ENCODE peak calls at places on chromosomes 13 and 19, in four cellular contexts. U is testis; S is fibroblast of lung; O is CD8-positive, alpha-beta T cell. Q is an unnamed sample.

GRCh38 chr13:46551410-46552301 is 1.3 kb upstream of the LRCH1 start:
- DNase-seq in S (peak; percentile 72), U (peak; percentile 92), O (peak; percentile 72), Q (no peak)

GRCh38 chr13:48631441-48631840 is 22.3 kb upstream of the CYSLTR2 start:
- DNase-seq in U (no peak), S (peak; percentile 51), O (no peak), Q (no peak)

GRCh38 chr19:46218160-46218559 is 11.4 kb upstream of the IGFL1 start:
- DNase-seq in O (no peak), U (peak; percentile 53), S (peak; percentile 39), Q (no peak)

GRCh38 chr19:2084993-2085720 is 11.0 kb downstream of the MOB3A start:
- DNase-seq in U (peak; percentile 52), S (peak; percentile 46), O (peak; percentile 94), Q (peak; percentile 97)

GRCh38 chr19:39351537-39352037 is 9.4 kb downstream of the SAMD4B start:
- DNase-seq in S (no peak), O (no peak), U (no peak), Q (peak; percentile 70)

GRCh38 chr13:32837973-32838940 is 178.0 kb upstream of the KL start:
- DNase-seq in S (no peak), U (no peak), O (no peak), Q (no peak)

GRCh38 chr13:43434185-43434584 is 352.6 kb downstream of the ENOX1 start:
- DNase-seq in U (no peak), O (no peak), S (no peak), Q (no peak)

GRCh38 chr19:13262450-13262849 is 112.2 kb downstream of the IER2 start:
- DNase-seq in S (peak; percentile 36), O (no peak), U (no peak), Q (peak; percentile 34)

GRCh38 chr13:99526549-99526948 is 25.3 kb downstream of the TM9SF2 start:
- DNase-seq in U (peak; percentile 71), O (no peak), S (no peak), Q (no peak)

GRCh38 chr13:30738946-30739528 is 3.7 kb downstream of the ALOX5AP start:
- DNase-seq in S (no peak), O (no peak), U (no peak), Q (no peak)

GRCh38 chr13:105333416-105333815 is 1202.0 kb downstream of the EFNB2 start:
- DNase-seq in S (peak; percentile 34), U (no peak), O (no peak), Q (no peak)

GRCh38 chr13:109088528-109088927 is 459.1 kb downstream of the MYO16 start:
- DNase-seq in O (no peak), U (no peak), S (no peak), Q (no peak)

GRCh38 chr19:30214651-30215051 is 157.5 kb upstream of the ZNF536 start:
- DNase-seq in O (no peak), S (no peak), U (no peak), Q (no peak)

GRCh38 chr19:37997911-37998344 is 90.9 kb downstream of the SIPA1L3 start:
- DNase-seq in U (no peak), S (peak; percentile 98), O (no peak), Q (no peak)

GRCh38 chr13:112700291-112701060 is 10.6 kb downstream of the ATP11A start:
- DNase-seq in O (no peak), S (no peak), U (no peak), Q (no peak)

GRCh38 chr19:49932731-49933131 is 3.4 kb upstream of the NUP62 start:
- DNase-seq in O (peak; percentile 70), S (no peak), U (no peak), Q (no peak)

GRCh38 chr19:51546107-51546649 is 14.7 kb upstream of the SIGLEC6 start:
- DNase-seq in U (no peak), O (no peak), S (no peak), Q (no peak)

GRCh38 chr13:46735425-46735824 is 61.5 kb downstream of the ESD start:
- DNase-seq in U (no peak), S (no peak), O (no peak), Q (no peak)

GRCh38 chr19:16418597-16418962 is 53.2 kb downstream of the EPS15L1 start:
- DNase-seq in O (no peak), S (no peak), U (no peak), Q (no peak)

GRCh38 chr19:16623576-16623975 is 4.4 kb downstream of the MED26 start:
- DNase-seq in U (no peak), S (no peak), O (no peak), Q (peak; percentile 49)

GRCh38 chr13:31200636-31200970 is 828 bp downstream of the B3GLCT start:
- DNase-seq in O (no peak), U (peak; percentile 49), S (peak; percentile 41), Q (no peak)

GRCh38 chr13:33007237-33007636 is 9.0 kb upstream of the KL start:
- DNase-seq in U (no peak), S (no peak), O (no peak), Q (no peak)

GRCh38 chr19:49200238-49200862 is 42.8 kb downstream of the TRPM4 start:
- DNase-seq in S (no peak), U (peak; percentile 72), O (no peak), Q (no peak)

GRCh38 chr19:11420429-11420893 is 1.3 kb upstream of the RGL3 start:
- DNase-seq in U (no peak), O (no peak), S (no peak), Q (no peak)

GRCh38 chr19:35027851-35028599 is 2.2 kb upstream of the SCN1B start:
- DNase-seq in U (no peak), S (peak; percentile 58), O (no peak), Q (no peak)

GRCh38 chr19:38670921-38671398 is 23.5 kb downstream of the ACTN4 start:
- DNase-seq in U (no peak), O (no peak), S (peak; percentile 64), Q (no peak)

GRCh38 chr13:59229861-59230260 is 933.9 kb downstream of the DIAPH3 start:
- DNase-seq in O (no peak), U (no peak), S (no peak), Q (no peak)

GRCh38 chr19:13022111-13022858 is 27.0 kb downstream of the NFIX start:
- DNase-seq in O (no peak), U (no peak), S (peak; percentile 70), Q (peak; percentile 18)

GRCh38 chr13:35891973-35892441 is 239.2 kb downstream of the DCLK1 start:
- DNase-seq in U (no peak), S (peak; percentile 62), O (no peak), Q (no peak)

GRCh38 chr19:6226012-6226411 is 53.8 kb downstream of the MLLT1 start:
- DNase-seq in U (no peak), O (no peak), S (no peak), Q (no peak)
- H3K4me3 ChIP-seq in U (no peak overlapping the region), O (no peak overlapping the region), S (no peak overlapping the region), Q (no peak overlapping the region)

DNA sequence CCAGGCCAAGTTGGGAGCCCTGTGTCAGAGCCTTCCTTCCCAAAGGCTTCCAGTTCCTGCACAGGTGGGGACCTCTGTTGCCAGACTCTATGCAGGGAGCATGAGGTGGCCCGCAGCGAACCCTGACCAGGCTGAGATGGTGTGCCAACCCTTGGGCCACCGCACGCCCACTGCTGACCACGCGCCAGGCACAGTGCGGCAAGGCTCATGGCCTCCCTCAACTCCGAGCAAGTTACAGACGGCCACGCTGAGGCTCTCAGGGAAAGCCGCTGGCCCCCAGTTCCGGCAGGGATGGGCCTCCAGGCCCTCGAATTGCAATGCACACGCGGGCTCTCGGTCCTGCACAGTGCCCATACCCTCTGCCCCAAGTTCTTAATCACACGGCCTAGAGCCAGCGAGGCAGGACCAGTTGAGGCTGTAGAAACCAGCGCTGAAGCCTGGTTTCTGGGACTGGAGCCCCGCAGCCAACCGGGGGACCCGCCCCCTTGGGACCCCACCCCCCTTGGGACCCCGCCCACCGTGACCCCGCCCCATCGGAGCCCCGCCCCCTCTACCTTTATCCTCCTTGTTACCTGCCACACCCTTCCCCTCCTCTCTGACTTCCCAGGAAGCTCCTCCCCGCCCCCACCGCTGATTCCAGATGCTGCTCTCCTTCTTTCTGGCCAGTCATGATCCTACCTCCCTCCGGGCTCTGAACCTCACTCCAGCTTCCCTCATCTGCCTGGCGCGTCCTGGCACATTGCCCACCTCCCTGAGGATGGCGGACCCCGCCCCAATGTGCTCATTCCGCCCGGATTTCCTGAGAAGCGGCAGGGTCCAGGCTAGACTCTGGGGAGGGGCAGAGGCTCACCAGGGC is 6.0 kb downstream of the PEX11G start:
- DNase-seq in U (peak; percentile 41), O (no peak), S (no peak), Q (no peak)
- H3K4me3 ChIP-seq in U (no peak overlapping the region), O (no peak overlapping the region), S (no peak overlapping the region), Q (no peak overlapping the region)

GRCh38 chr19:28472843-28473242 is 740.1 kb downstream of the UQCRFS1 start:
- DNase-seq in S (no peak), O (no peak), U (no peak), Q (no peak)

GRCh38 chr19:28468701-28469459 is 744.1 kb downstream of the UQCRFS1 start:
- DNase-seq in U (no peak), O (peak; percentile 58), S (peak; percentile 77), Q (no peak)

GRCh38 chr19:28475525-28475924 is 737.4 kb downstream of the UQCRFS1 start:
- DNase-seq in U (no peak), O (no peak), S (peak; percentile 43), Q (no peak)

GRCh38 chr19:28469544-28469943 is 743.4 kb downstream of the UQCRFS1 start:
- DNase-seq in O (no peak), U (no peak), S (no peak), Q (no peak)

DNA sequence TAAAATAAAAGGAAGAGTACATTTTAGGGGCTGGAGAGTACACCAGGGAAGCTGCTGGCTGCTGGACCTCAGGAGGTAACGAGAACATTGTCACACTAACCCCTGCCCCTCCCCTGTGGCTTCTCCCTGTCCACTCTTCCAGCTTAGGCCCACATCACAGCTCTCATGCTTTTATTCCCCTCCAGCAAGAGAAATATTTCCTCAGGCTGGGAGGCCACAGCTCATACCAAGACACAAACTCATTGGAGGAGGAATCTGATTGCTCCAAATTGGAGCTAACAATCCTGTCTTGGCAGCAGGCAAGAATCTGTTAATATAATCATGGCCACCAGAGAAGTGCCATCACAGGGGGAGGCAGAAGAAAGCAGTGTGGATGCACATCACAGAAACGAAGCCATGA is 740.8 kb downstream of the UQCRFS1 start:
- DNase-seq in U (no peak), O (no peak), S (peak; percentile 69), Q (no peak)
- H3K4me3 ChIP-seq in U (no peak overlapping the region), O (no peak overlapping the region), S (no peak overlapping the region), Q (no peak overlapping the region)

GRCh38 chr13:95481051-95481775 is 71.3 kb upstream of the CLDN10 start:
- DNase-seq in U (no peak), O (no peak), S (no peak), Q (no peak)

GRCh38 chr13:95479706-95480105 is 72.8 kb upstream of the CLDN10 start:
- DNase-seq in S (no peak), U (no peak), O (no peak), Q (no peak)

GRCh38 chr13:95484052-95484451 is 68.5 kb upstream of the CLDN10 start:
- DNase-seq in S (no peak), U (no peak), O (no peak), Q (no peak)

GRCh38 chr13:95477187-95477586 is 75.3 kb upstream of the CLDN10 start:
- DNase-seq in S (no peak), U (no peak), O (no peak), Q (no peak)

DNA sequence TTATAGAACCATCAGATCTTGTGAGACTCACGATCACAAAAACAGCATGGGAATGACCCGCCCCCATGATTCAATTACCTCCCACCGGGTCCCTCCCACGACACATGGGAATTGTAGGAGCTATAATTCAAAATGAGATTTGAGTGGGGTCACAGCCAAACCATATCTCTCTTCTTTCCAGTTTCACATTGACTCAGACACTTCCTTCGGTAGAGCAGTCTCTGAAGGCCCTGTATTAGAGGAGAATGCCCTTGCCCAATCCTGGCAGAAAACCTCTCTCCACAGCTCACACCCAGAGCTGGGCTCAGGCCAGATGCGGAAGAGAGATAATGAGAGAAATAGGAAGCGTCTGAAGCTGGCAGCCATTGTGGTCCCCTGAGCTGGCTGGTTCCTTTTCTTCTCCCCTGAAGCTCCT is 72.4 kb upstream of the CLDN10 start:
- DNase-seq in O (no peak), U (no peak), S (no peak), Q (no peak)
- H3K4me3 ChIP-seq in O (no peak overlapping the region), U (no peak overlapping the region), S (no peak overlapping the region), Q (no peak overlapping the region)